ENCODE peak calls at places on chromosomes 6 and 20, in eight cellular contexts. One of them, this sample, is unnamed. For H3K4me1, the result is how much of the 10 kb centered on the place peaks cover.

GRCh38 chr6:117149324-117149723 is 116.0 kb upstream of the VGLL2 start:
- DNase-seq in transverse colon: no peak
- DNase-seq in A549: no peak
- DNase-seq in HCT116: no peak
- DNase-seq in tibial nerve: no peak
- DNase-seq in K562: no peak
- DNase-seq in thyroid gland: no peak
- DNase-seq in breast epithelium: no peak
- DNase-seq in this sample: no peak

GRCh38 chr20:16708590-16708989 is 21.2 kb upstream of the SNRPB2 start:
- DNase-seq in transverse colon: no peak
- DNase-seq in HCT116: no peak
- DNase-seq in thyroid gland: no peak
- DNase-seq in K562: no peak
- DNase-seq in tibial nerve: no peak
- DNase-seq in breast epithelium: no peak
- DNase-seq in A549: no peak
- DNase-seq in this sample: peak

GRCh38 chr20:7226156-7226555 is 458.7 kb downstream of the BMP2 start:
- DNase-seq in breast epithelium: no peak
- DNase-seq in K562: no peak
- DNase-seq in transverse colon: no peak
- DNase-seq in tibial nerve: no peak
- DNase-seq in thyroid gland: no peak
- DNase-seq in HCT116: no peak
- DNase-seq in A549: no peak
- DNase-seq in this sample: no peak

GRCh38 chr20:43723735-43724134 is 3.1 kb downstream of the GTSF1L start:
- DNase-seq in breast epithelium: no peak
- DNase-seq in thyroid gland: no peak
- DNase-seq in transverse colon: no peak
- DNase-seq in tibial nerve: no peak
- DNase-seq in K562: no peak
- DNase-seq in A549: no peak
- DNase-seq in HCT116: no peak
- DNase-seq in this sample: no peak

GRCh38 chr6:111591370-111591900 is 14.2 kb downstream of the TRAF3IP2 start:
- DNase-seq in HCT116: peak
- DNase-seq in thyroid gland: peak
- DNase-seq in A549: peak
- DNase-seq in breast epithelium: peak
- DNase-seq in tibial nerve: peak
- DNase-seq in transverse colon: peak
- DNase-seq in K562: no peak
- DNase-seq in this sample: peak

GRCh38 chr6:56525976-56526375 is 116.7 kb downstream of the DST start:
- DNase-seq in breast epithelium: no peak
- DNase-seq in A549: no peak
- DNase-seq in HCT116: no peak
- DNase-seq in K562: no peak
- DNase-seq in transverse colon: no peak
- DNase-seq in tibial nerve: no peak
- DNase-seq in thyroid gland: no peak
- DNase-seq in this sample: no peak

GRCh38 chr6:57284056-57284455 is 33.4 kb upstream of the PRIM2 start:
- DNase-seq in A549: no peak
- DNase-seq in thyroid gland: no peak
- DNase-seq in breast epithelium: no peak
- DNase-seq in HCT116: no peak
- DNase-seq in transverse colon: no peak
- DNase-seq in K562: no peak
- DNase-seq in tibial nerve: no peak
- DNase-seq in this sample: peak

GRCh38 chr6:134199848-134200606 is 117.9 kb downstream of the SGK1 start:
- DNase-seq in breast epithelium: no peak
- DNase-seq in thyroid gland: no peak
- DNase-seq in transverse colon: no peak
- DNase-seq in A549: no peak
- DNase-seq in K562: no peak
- DNase-seq in tibial nerve: no peak
- DNase-seq in HCT116: no peak
- DNase-seq in this sample: no peak

GRCh38 chr6:157390273-157391060 is 9.5 kb downstream of the ZDHHC14 start:
- DNase-seq in breast epithelium: no peak
- DNase-seq in A549: no peak
- DNase-seq in thyroid gland: no peak
- DNase-seq in transverse colon: no peak
- DNase-seq in K562: no peak
- DNase-seq in tibial nerve: no peak
- DNase-seq in HCT116: no peak
- DNase-seq in this sample: no peak

GRCh38 chr6:4008324-4009047 is 70.5 kb downstream of the FAM217A start:
- DNase-seq in breast epithelium: no peak
- DNase-seq in thyroid gland: no peak
- DNase-seq in transverse colon: no peak
- DNase-seq in HCT116: peak
- DNase-seq in K562: no peak
- DNase-seq in tibial nerve: no peak
- DNase-seq in A549: peak
- DNase-seq in this sample: peak

GRCh38 chr6:30686908-30687658 is 638 bp upstream of the PPP1R18 start:
- DNase-seq in transverse colon: peak
- DNase-seq in thyroid gland: peak
- DNase-seq in K562: peak
- DNase-seq in tibial nerve: peak
- DNase-seq in breast epithelium: peak
- DNase-seq in A549: peak
- DNase-seq in HCT116: no peak
- DNase-seq in this sample: peak
- H3K4me1 ChIP-seq in transverse colon: under half
- H3K4me1 ChIP-seq in thyroid gland: half or more
- H3K4me1 ChIP-seq in K562: half or more
- H3K4me1 ChIP-seq in tibial nerve: half or more
- H3K4me1 ChIP-seq in breast epithelium: under half
- H3K4me1 ChIP-seq in A549: half or more
- H3K4me1 ChIP-seq in HCT116: half or more
- H3K4me1 ChIP-seq in this sample: under half

GRCh38 chr6:2841264-2842138 is at the start of gene SERPINB1:
- DNase-seq in tibial nerve: peak
- DNase-seq in transverse colon: peak
- DNase-seq in breast epithelium: peak
- DNase-seq in HCT116: peak
- DNase-seq in A549: peak
- DNase-seq in K562: peak
- DNase-seq in thyroid gland: peak
- DNase-seq in this sample: peak
- TF ChIP-seq POLR2A in tibial nerve: peak
- TF ChIP-seq POLR2A in transverse colon: peak
- TF ChIP-seq POLR2A in breast epithelium: no peak
- TF ChIP-seq POLR2A in HCT116: peak
- TF ChIP-seq POLR2A in A549: peak
- TF ChIP-seq POLR2A in K562: peak
- TF ChIP-seq POLR2A in thyroid gland: no peak
- TF ChIP-seq POLR2A in this sample: peak

DNA sequence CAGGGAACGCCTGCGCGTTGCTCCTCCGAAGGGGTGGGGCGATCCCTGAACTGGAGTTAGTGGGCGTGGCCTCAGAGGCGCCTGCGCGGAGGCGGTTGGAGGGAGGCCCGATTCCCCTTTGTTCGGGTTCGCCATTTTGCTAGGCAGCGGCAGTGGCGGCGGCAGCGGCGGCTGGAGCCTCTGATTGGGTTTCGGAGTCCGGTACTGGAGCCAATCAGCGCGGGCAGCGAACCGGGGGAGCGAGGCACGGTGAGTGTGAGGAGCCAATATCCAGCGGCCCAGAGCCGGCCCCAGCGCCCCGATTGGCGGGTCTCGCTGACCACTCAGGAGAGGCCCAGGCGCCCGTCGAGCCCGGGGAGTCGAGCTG is at the start of gene NFYA:
- DNase-seq in A549: no peak
- DNase-seq in transverse colon: peak
- DNase-seq in HCT116: no peak
- DNase-seq in thyroid gland: no peak
- DNase-seq in K562: peak
- DNase-seq in tibial nerve: peak
- DNase-seq in breast epithelium: peak
- DNase-seq in this sample: no peak
- H3K4me1 ChIP-seq in A549: under half
- H3K4me1 ChIP-seq in transverse colon: under half
- H3K4me1 ChIP-seq in HCT116: under half
- H3K4me1 ChIP-seq in thyroid gland: under half
- H3K4me1 ChIP-seq in K562: under half
- H3K4me1 ChIP-seq in tibial nerve: under half
- H3K4me1 ChIP-seq in breast epithelium: under half
- H3K4me1 ChIP-seq in this sample: under half

DNA sequence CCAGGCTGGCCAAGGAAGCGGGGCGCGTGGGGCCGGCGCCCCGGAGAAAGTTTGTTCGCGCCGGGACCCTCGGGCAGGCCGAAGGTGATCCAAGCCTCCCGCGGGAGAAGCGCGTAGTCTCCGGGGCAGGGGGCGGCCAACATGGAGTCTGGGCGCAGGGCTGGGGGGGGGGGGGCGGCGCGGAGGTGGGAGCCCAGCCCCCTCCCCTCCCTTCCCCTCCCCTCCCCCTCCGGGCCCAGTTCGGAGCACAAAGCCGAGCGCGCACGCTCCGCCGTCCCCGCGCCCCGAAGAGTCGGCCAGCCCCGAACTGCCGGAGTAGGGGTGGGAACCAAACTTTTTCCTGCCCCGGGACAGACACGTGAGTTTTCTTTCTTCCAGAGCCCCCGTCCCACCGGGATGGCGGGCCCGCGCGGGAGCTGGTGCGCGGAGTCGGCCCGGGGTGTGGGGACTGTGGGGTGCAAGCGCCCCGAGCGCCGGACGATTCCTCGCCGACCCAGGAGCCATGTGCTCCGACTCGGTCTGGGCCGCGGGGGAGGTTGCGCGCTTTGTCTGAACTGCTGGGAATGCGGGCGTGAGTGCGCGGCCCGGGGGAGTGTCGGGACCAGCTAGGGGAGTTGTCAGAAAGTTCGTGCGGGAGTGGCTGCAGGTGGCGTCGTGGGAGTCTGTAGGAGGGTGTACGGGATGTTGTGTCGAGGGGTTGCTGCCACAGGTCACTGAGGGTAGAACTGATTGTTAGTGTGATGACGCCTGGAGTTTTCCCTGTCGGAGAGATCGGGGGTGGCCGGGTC is 1.1 kb downstream of the TGIF2 start:
- DNase-seq in HCT116: no peak
- DNase-seq in A549: peak
- DNase-seq in breast epithelium: peak
- DNase-seq in transverse colon: peak
- DNase-seq in tibial nerve: no peak
- DNase-seq in thyroid gland: peak
- DNase-seq in K562: peak
- DNase-seq in this sample: peak
- TF ChIP-seq POLR2A in HCT116: no peak
- TF ChIP-seq POLR2A in A549: no peak
- TF ChIP-seq POLR2A in breast epithelium: no peak
- TF ChIP-seq POLR2A in transverse colon: peak
- TF ChIP-seq POLR2A in tibial nerve: no peak
- TF ChIP-seq POLR2A in thyroid gland: no peak
- TF ChIP-seq POLR2A in K562: peak
- TF ChIP-seq POLR2A in this sample: peak

GRCh38 chr20:41002842-41003142 is 25.8 kb upstream of the TOP1 start:
- DNase-seq in breast epithelium: no peak
- DNase-seq in thyroid gland: no peak
- DNase-seq in tibial nerve: no peak
- DNase-seq in K562: no peak
- DNase-seq in transverse colon: no peak
- DNase-seq in A549: no peak
- DNase-seq in HCT116: no peak
- DNase-seq in this sample: no peak
- H3K4me1 ChIP-seq in breast epithelium: under half
- H3K4me1 ChIP-seq in thyroid gland: under half
- H3K4me1 ChIP-seq in tibial nerve: under half
- H3K4me1 ChIP-seq in K562: under half
- H3K4me1 ChIP-seq in transverse colon: under half
- H3K4me1 ChIP-seq in A549: under half
- H3K4me1 ChIP-seq in HCT116: half or more
- H3K4me1 ChIP-seq in this sample: under half

GRCh38 chr6:79076160-79076559 is 1.9 kb downstream of the PHIP start:
- DNase-seq in K562: no peak
- DNase-seq in breast epithelium: no peak
- DNase-seq in A549: no peak
- DNase-seq in HCT116: no peak
- DNase-seq in thyroid gland: no peak
- DNase-seq in transverse colon: no peak
- DNase-seq in tibial nerve: no peak
- DNase-seq in this sample: no peak

GRCh38 chr6:79076881-79077641 is 993 bp downstream of the PHIP start:
- DNase-seq in HCT116: peak
- DNase-seq in A549: peak
- DNase-seq in tibial nerve: peak
- DNase-seq in K562: peak
- DNase-seq in transverse colon: peak
- DNase-seq in breast epithelium: peak
- DNase-seq in thyroid gland: peak
- DNase-seq in this sample: peak

GRCh38 chr6:79077680-79078056 is 386 bp downstream of the PHIP start:
- DNase-seq in HCT116: no peak
- DNase-seq in K562: peak
- DNase-seq in tibial nerve: no peak
- DNase-seq in A549: peak
- DNase-seq in breast epithelium: peak
- DNase-seq in thyroid gland: peak
- DNase-seq in transverse colon: peak
- DNase-seq in this sample: no peak

GRCh38 chr6:79079425-79080130 is 1.5 kb upstream of the PHIP start:
- DNase-seq in transverse colon: no peak
- DNase-seq in tibial nerve: no peak
- DNase-seq in A549: no peak
- DNase-seq in HCT116: no peak
- DNase-seq in breast epithelium: no peak
- DNase-seq in K562: no peak
- DNase-seq in thyroid gland: no peak
- DNase-seq in this sample: no peak

GRCh38 chr6:79078057-79078969 is at the start of gene PHIP:
- DNase-seq in K562: peak
- DNase-seq in thyroid gland: peak
- DNase-seq in A549: peak
- DNase-seq in HCT116: peak
- DNase-seq in tibial nerve: peak
- DNase-seq in transverse colon: peak
- DNase-seq in breast epithelium: peak
- DNase-seq in this sample: peak
- TF ChIP-seq POLR2A in K562: peak
- TF ChIP-seq POLR2A in thyroid gland: no peak
- TF ChIP-seq POLR2A in A549: peak
- TF ChIP-seq POLR2A in HCT116: peak
- TF ChIP-seq POLR2A in tibial nerve: peak
- TF ChIP-seq POLR2A in transverse colon: peak
- TF ChIP-seq POLR2A in breast epithelium: peak
- TF ChIP-seq POLR2A in this sample: peak

GRCh38 chr6:19434065-19434464 is 403.1 kb upstream of the ID4 start:
- DNase-seq in transverse colon: no peak
- DNase-seq in K562: no peak
- DNase-seq in breast epithelium: no peak
- DNase-seq in A549: no peak
- DNase-seq in thyroid gland: peak
- DNase-seq in HCT116: no peak
- DNase-seq in tibial nerve: no peak
- DNase-seq in this sample: no peak
- H3K4me1 ChIP-seq in transverse colon: under half
- H3K4me1 ChIP-seq in K562: under half
- H3K4me1 ChIP-seq in breast epithelium: under half
- H3K4me1 ChIP-seq in A549: under half
- H3K4me1 ChIP-seq in thyroid gland: under half
- H3K4me1 ChIP-seq in HCT116: under half
- H3K4me1 ChIP-seq in tibial nerve: under half
- H3K4me1 ChIP-seq in this sample: under half

This sample was measured in prostate gland.